ENCODE peak calls at places on chromosomes 13 and 19, in ten cellular contexts. One of them, this sample, is unnamed.

GRCh38 chr13:50214514-50214913 is 199.3 kb downstream of the KCNRG start:
- DNase-seq in bronchial epithelial cell: no peak
- DNase-seq in osteoblast: no peak
- DNase-seq in DMS53: no peak
- DNase-seq in H54: no peak
- DNase-seq in frontal cortex: no peak
- DNase-seq in fibroblast of gingiva: no peak
- DNase-seq in GM04503: no peak
- DNase-seq in HT1080: no peak
- DNase-seq in HTR-8/SVneo: no peak
- DNase-seq in this sample: no peak

GRCh38 chr19:18232540-18233223 is 6.4 kb upstream of the PDE4C start:
- DNase-seq in fibroblast of gingiva: no peak
- DNase-seq in bronchial epithelial cell: no peak
- DNase-seq in osteoblast: peak; percentile 48
- DNase-seq in H54: no peak
- DNase-seq in HT1080: no peak
- DNase-seq in GM04503: no peak
- DNase-seq in DMS53: peak; percentile 87
- DNase-seq in HTR-8/SVneo: no peak
- DNase-seq in frontal cortex: no peak
- DNase-seq in this sample: no peak

GRCh38 chr19:51139299-51140018 is 2.6 kb upstream of the SIGLEC7 start:
- DNase-seq in bronchial epithelial cell: no peak
- DNase-seq in GM04503: no peak
- DNase-seq in HTR-8/SVneo: no peak
- DNase-seq in fibroblast of gingiva: no peak
- DNase-seq in HT1080: no peak
- DNase-seq in frontal cortex: no peak
- DNase-seq in H54: no peak
- DNase-seq in DMS53: no peak
- DNase-seq in osteoblast: no peak
- DNase-seq in this sample: no peak

GRCh38 chr13:109577191-109577700 is 209.1 kb downstream of the IRS2 start:
- DNase-seq in fibroblast of gingiva: no peak
- DNase-seq in HT1080: no peak
- DNase-seq in DMS53: peak; percentile 19
- DNase-seq in H54: no peak
- DNase-seq in GM04503: no peak
- DNase-seq in osteoblast: no peak
- DNase-seq in frontal cortex: no peak
- DNase-seq in HTR-8/SVneo: no peak
- DNase-seq in bronchial epithelial cell: no peak
- DNase-seq in this sample: no peak

GRCh38 chr13:44092053-44092452 is 212.3 kb downstream of the LACC1 start:
- DNase-seq in DMS53: no peak
- DNase-seq in GM04503: no peak
- DNase-seq in HTR-8/SVneo: no peak
- DNase-seq in bronchial epithelial cell: no peak
- DNase-seq in HT1080: no peak
- DNase-seq in frontal cortex: no peak
- DNase-seq in fibroblast of gingiva: no peak
- DNase-seq in osteoblast: no peak
- DNase-seq in H54: no peak
- DNase-seq in this sample: no peak

GRCh38 chr19:57240311-57241090 is at the start of gene ZNF805:
- DNase-seq in osteoblast: peak; percentile 97
- DNase-seq in bronchial epithelial cell: peak; percentile 85
- DNase-seq in HTR-8/SVneo: peak; percentile 96
- DNase-seq in GM04503: peak; percentile 53
- DNase-seq in DMS53: peak; percentile 96
- DNase-seq in fibroblast of gingiva: peak; percentile 87
- DNase-seq in frontal cortex: peak; percentile 92
- DNase-seq in H54: peak; percentile 99
- DNase-seq in HT1080: peak; percentile 89
- DNase-seq in this sample: peak; percentile 97

GRCh38 chr19:55251296-55252081 is 7.3 kb downstream of the PPP6R1 start:
- DNase-seq in H54: peak; percentile 82
- DNase-seq in fibroblast of gingiva: no peak
- DNase-seq in frontal cortex: no peak
- DNase-seq in osteoblast: peak; percentile 90
- DNase-seq in GM04503: no peak
- DNase-seq in DMS53: peak; percentile 29
- DNase-seq in HT1080: peak; percentile 77
- DNase-seq in bronchial epithelial cell: peak; percentile 41
- DNase-seq in HTR-8/SVneo: no peak
- DNase-seq in this sample: peak; percentile 68

GRCh38 chr19:6524326-6524725 is 6.5 kb upstream of the TNFSF9 start:
- DNase-seq in GM04503: no peak
- DNase-seq in frontal cortex: no peak
- DNase-seq in H54: no peak
- DNase-seq in fibroblast of gingiva: no peak
- DNase-seq in bronchial epithelial cell: no peak
- DNase-seq in osteoblast: peak; percentile 64
- DNase-seq in DMS53: no peak
- DNase-seq in HTR-8/SVneo: no peak
- DNase-seq in HT1080: no peak
- DNase-seq in this sample: no peak

GRCh38 chr19:16903347-16903746 is 14.5 kb downstream of the F2RL3 start:
- DNase-seq in GM04503: no peak
- DNase-seq in bronchial epithelial cell: no peak
- DNase-seq in H54: no peak
- DNase-seq in HTR-8/SVneo: no peak
- DNase-seq in osteoblast: peak; percentile 70
- DNase-seq in DMS53: no peak
- DNase-seq in frontal cortex: no peak
- DNase-seq in HT1080: no peak
- DNase-seq in fibroblast of gingiva: no peak
- DNase-seq in this sample: no peak

GRCh38 chr13:21203132-21203531 is 26.7 kb downstream of the MRPL57 start:
- DNase-seq in frontal cortex: no peak
- DNase-seq in fibroblast of gingiva: no peak
- DNase-seq in GM04503: no peak
- DNase-seq in bronchial epithelial cell: peak; percentile 56
- DNase-seq in HTR-8/SVneo: no peak
- DNase-seq in DMS53: peak; percentile 85
- DNase-seq in H54: no peak
- DNase-seq in osteoblast: no peak
- DNase-seq in HT1080: no peak
- DNase-seq in this sample: no peak

GRCh38 chr13:46698910-46699460 is 98.0 kb downstream of the ESD start:
- DNase-seq in GM04503: no peak
- DNase-seq in osteoblast: no peak
- DNase-seq in fibroblast of gingiva: no peak
- DNase-seq in HT1080: no peak
- DNase-seq in HTR-8/SVneo: no peak
- DNase-seq in H54: no peak
- DNase-seq in bronchial epithelial cell: no peak
- DNase-seq in frontal cortex: no peak
- DNase-seq in DMS53: no peak
- DNase-seq in this sample: no peak

GRCh38 chr13:52446265-52446664 is 4.2 kb downstream of the VPS36 start:
- DNase-seq in GM04503: no peak
- DNase-seq in osteoblast: no peak
- DNase-seq in HTR-8/SVneo: no peak
- DNase-seq in H54: no peak
- DNase-seq in fibroblast of gingiva: no peak
- DNase-seq in HT1080: no peak
- DNase-seq in DMS53: no peak
- DNase-seq in frontal cortex: no peak
- DNase-seq in bronchial epithelial cell: peak; percentile 75
- DNase-seq in this sample: no peak

GRCh38 chr19:10037809-10038208 is 24.5 kb downstream of the RDH8 start:
- DNase-seq in HT1080: no peak
- DNase-seq in GM04503: no peak
- DNase-seq in bronchial epithelial cell: no peak
- DNase-seq in DMS53: no peak
- DNase-seq in frontal cortex: no peak
- DNase-seq in H54: no peak
- DNase-seq in osteoblast: no peak
- DNase-seq in HTR-8/SVneo: no peak
- DNase-seq in fibroblast of gingiva: no peak
- DNase-seq in this sample: no peak

GRCh38 chr19:4523306-4524110 is 5.2 kb upstream of the PLIN4 start:
- DNase-seq in frontal cortex: no peak
- DNase-seq in HTR-8/SVneo: peak; percentile 66
- DNase-seq in DMS53: peak; percentile 61
- DNase-seq in osteoblast: peak; percentile 93
- DNase-seq in HT1080: no peak
- DNase-seq in fibroblast of gingiva: no peak
- DNase-seq in GM04503: no peak
- DNase-seq in H54: peak; percentile 80
- DNase-seq in bronchial epithelial cell: no peak
- DNase-seq in this sample: peak; percentile 69

GRCh38 chr19:35404879-35405622 is 34.2 kb downstream of the GPR42 start:
- DNase-seq in GM04503: peak; percentile 96
- DNase-seq in HT1080: peak; percentile 96
- DNase-seq in HTR-8/SVneo: peak; percentile 33
- DNase-seq in fibroblast of gingiva: peak; percentile 35
- DNase-seq in DMS53: no peak
- DNase-seq in frontal cortex: no peak
- DNase-seq in bronchial epithelial cell: peak; percentile 94
- DNase-seq in H54: peak; percentile 86
- DNase-seq in osteoblast: peak; percentile 93
- DNase-seq in this sample: peak; percentile 37

GRCh38 chr19:49583239-49583638 is 2.1 kb downstream of the PRRG2 start:
- DNase-seq in bronchial epithelial cell: no peak
- DNase-seq in DMS53: no peak
- DNase-seq in frontal cortex: no peak
- DNase-seq in HTR-8/SVneo: no peak
- DNase-seq in GM04503: no peak
- DNase-seq in fibroblast of gingiva: no peak
- DNase-seq in osteoblast: no peak
- DNase-seq in H54: no peak
- DNase-seq in HT1080: no peak
- DNase-seq in this sample: no peak

GRCh38 chr13:33723772-33724435 is 94.0 kb upstream of the RFC3 start:
- DNase-seq in fibroblast of gingiva: peak; percentile 80
- DNase-seq in HT1080: peak; percentile 78
- DNase-seq in HTR-8/SVneo: peak; percentile 53
- DNase-seq in bronchial epithelial cell: peak; percentile 78
- DNase-seq in frontal cortex: peak; percentile 47
- DNase-seq in DMS53: peak; percentile 93
- DNase-seq in osteoblast: peak; percentile 90
- DNase-seq in GM04503: peak; percentile 22
- DNase-seq in H54: peak; percentile 14
- DNase-seq in this sample: peak; percentile 82

GRCh38 chr19:12293771-12294307 is 844 bp downstream of the ZNF44 start:
- DNase-seq in GM04503: peak; percentile 20
- DNase-seq in DMS53: peak; percentile 94
- DNase-seq in fibroblast of gingiva: peak; percentile 48
- DNase-seq in HT1080: no peak
- DNase-seq in osteoblast: peak; percentile 71
- DNase-seq in H54: peak; percentile 40
- DNase-seq in bronchial epithelial cell: peak; percentile 58
- DNase-seq in HTR-8/SVneo: peak; percentile 51
- DNase-seq in frontal cortex: no peak
- DNase-seq in this sample: peak; percentile 92

GRCh38 chr13:101416181-101417042 is at the start of gene NALCN:
- DNase-seq in frontal cortex: peak; percentile 63
- DNase-seq in bronchial epithelial cell: no peak
- DNase-seq in HTR-8/SVneo: peak; percentile 14
- DNase-seq in fibroblast of gingiva: peak; percentile 13
- DNase-seq in GM04503: no peak
- DNase-seq in H54: peak; percentile 63
- DNase-seq in HT1080: peak; percentile 34
- DNase-seq in osteoblast: peak; percentile 90
- DNase-seq in DMS53: peak; percentile 36
- DNase-seq in this sample: no peak

GRCh38 chr19:2461751-2462634 is 5.2 kb upstream of the LMNB2 start:
- DNase-seq in frontal cortex: peak; percentile 65
- DNase-seq in H54: peak; percentile 94
- DNase-seq in GM04503: no peak
- DNase-seq in HTR-8/SVneo: peak; percentile 39
- DNase-seq in DMS53: peak; percentile 57
- DNase-seq in fibroblast of gingiva: peak; percentile 60
- DNase-seq in bronchial epithelial cell: no peak
- DNase-seq in HT1080: peak; percentile 92
- DNase-seq in osteoblast: peak; percentile 98
- DNase-seq in this sample: peak; percentile 34

GRCh38 chr19:4057913-4058695 is 8.6 kb downstream of the ZBTB7A start:
- DNase-seq in GM04503: peak; percentile 62
- DNase-seq in fibroblast of gingiva: peak; percentile 92
- DNase-seq in DMS53: no peak
- DNase-seq in HT1080: peak; percentile 68
- DNase-seq in bronchial epithelial cell: peak; percentile 77
- DNase-seq in H54: peak; percentile 94
- DNase-seq in HTR-8/SVneo: peak; percentile 81
- DNase-seq in frontal cortex: no peak
- DNase-seq in osteoblast: peak; percentile 100
- DNase-seq in this sample: peak; percentile 81

GRCh38 chr13:46181799-46182490 is at the start of gene LCP1:
- DNase-seq in frontal cortex: no peak
- DNase-seq in HTR-8/SVneo: no peak
- DNase-seq in H54: no peak
- DNase-seq in DMS53: peak; percentile 42
- DNase-seq in HT1080: peak; percentile 96
- DNase-seq in GM04503: no peak
- DNase-seq in bronchial epithelial cell: no peak
- DNase-seq in osteoblast: no peak
- DNase-seq in fibroblast of gingiva: no peak
- DNase-seq in this sample: peak; percentile 34

GRCh38 chr19:12880551-12881171 is 588 bp downstream of the DNASE2 start:
- DNase-seq in fibroblast of gingiva: peak; percentile 18
- DNase-seq in bronchial epithelial cell: no peak
- DNase-seq in frontal cortex: no peak
- DNase-seq in DMS53: peak; percentile 62
- DNase-seq in HT1080: no peak
- DNase-seq in GM04503: no peak
- DNase-seq in osteoblast: peak; percentile 95
- DNase-seq in HTR-8/SVneo: no peak
- DNase-seq in H54: peak; percentile 52
- DNase-seq in this sample: peak; percentile 40

GRCh38 chr13:59261928-59262488 is 901.7 kb downstream of the DIAPH3 start:
- DNase-seq in frontal cortex: no peak
- DNase-seq in DMS53: peak; percentile 5
- DNase-seq in HTR-8/SVneo: no peak
- DNase-seq in fibroblast of gingiva: no peak
- DNase-seq in osteoblast: no peak
- DNase-seq in bronchial epithelial cell: no peak
- DNase-seq in HT1080: no peak
- DNase-seq in H54: no peak
- DNase-seq in GM04503: no peak
- DNase-seq in this sample: no peak

GRCh38 chr19:12796146-12797071 is 5.1 kb downstream of the JUNB start:
- DNase-seq in HTR-8/SVneo: no peak
- DNase-seq in frontal cortex: peak; percentile 69
- DNase-seq in bronchial epithelial cell: peak; percentile 63
- DNase-seq in GM04503: no peak
- DNase-seq in H54: no peak
- DNase-seq in DMS53: peak; percentile 86
- DNase-seq in HT1080: peak; percentile 71
- DNase-seq in fibroblast of gingiva: peak; percentile 73
- DNase-seq in osteoblast: peak; percentile 98
- DNase-seq in this sample: peak; percentile 79

GRCh38 chr19:3980353-3981251 is 4.7 kb downstream of the EEF2 start:
- DNase-seq in fibroblast of gingiva: no peak
- DNase-seq in osteoblast: peak; percentile 68
- DNase-seq in DMS53: peak; percentile 19
- DNase-seq in H54: no peak
- DNase-seq in bronchial epithelial cell: no peak
- DNase-seq in HT1080: no peak
- DNase-seq in HTR-8/SVneo: no peak
- DNase-seq in GM04503: no peak
- DNase-seq in frontal cortex: no peak
- DNase-seq in this sample: no peak

GRCh38 chr19:57566396-57567256 is 7.0 kb upstream of the ZNF550 start:
- DNase-seq in bronchial epithelial cell: peak; percentile 3
- DNase-seq in HTR-8/SVneo: no peak
- DNase-seq in frontal cortex: no peak
- DNase-seq in H54: no peak
- DNase-seq in DMS53: peak; percentile 67
- DNase-seq in fibroblast of gingiva: peak; percentile 22
- DNase-seq in HT1080: no peak
- DNase-seq in osteoblast: no peak
- DNase-seq in GM04503: no peak
- DNase-seq in this sample: no peak

GRCh38 chr19:49642488-49643035 is 553 bp downstream of the SCAF1 start:
- DNase-seq in frontal cortex: no peak
- DNase-seq in GM04503: no peak
- DNase-seq in bronchial epithelial cell: no peak
- DNase-seq in osteoblast: no peak
- DNase-seq in HT1080: no peak
- DNase-seq in fibroblast of gingiva: no peak
- DNase-seq in H54: no peak
- DNase-seq in DMS53: no peak
- DNase-seq in HTR-8/SVneo: no peak
- DNase-seq in this sample: no peak

This sample was measured in stomach.